ENCODE peak calls at places on chromosomes 3 and 15, in four cellular contexts. B, M, U and N are unnamed samples. For H3K4me1, the result is how much of the 10 kb centered on the place peaks cover.

GRCh38 chr15:37208475-37209363 is 108.4 kb upstream of the MEIS2 start:
- DNase-seq in B (no peak), M (no peak), U (no peak), N (no peak)

GRCh38 chr15:77032647-77033416 is 37.9 kb downstream of the PSTPIP1 start:
- DNase-seq in B (peak), M (no peak), U (peak), N (no peak)

GRCh38 chr15:100060276-100060926 is 281.4 kb downstream of the ADAMTS17 start:
- DNase-seq in B (peak), M (no peak), U (no peak), N (peak)

GRCh38 chr3:111627092-111627491 is 31.9 kb upstream of the ZBED2 start:
- DNase-seq in B (no peak), M (no peak), U (no peak), N (no peak)

GRCh38 chr3:136778865-136779264 is 26.7 kb upstream of the STAG1 start:
- DNase-seq in B (no peak), M (no peak), U (no peak), N (no peak)

GRCh38 chr15:66834863-66835557 is 133.0 kb downstream of the SMAD6 start:
- DNase-seq in B (no peak), M (no peak), U (no peak), N (no peak)

GRCh38 chr3:165638066-165638465 is 199.2 kb downstream of the BCHE start:
- DNase-seq in B (no peak), M (no peak), U (no peak), N (no peak)

GRCh38 chr15:71648095-71648494 is 162.3 kb upstream of the NR2E3 start:
- DNase-seq in B (no peak), M (no peak), U (no peak), N (no peak)

GRCh38 chr15:25728816-25729215 is 134.3 kb downstream of the ATP10A start:
- DNase-seq in B (no peak), M (no peak), U (no peak), N (no peak)

GRCh38 chr3:171194965-171195364 is 168.4 kb upstream of the SLC2A2 start:
- DNase-seq in B (no peak), M (no peak), U (no peak), N (no peak)

GRCh38 chr3:42101048-42101447 is 9.9 kb downstream of the TRAK1 start:
- DNase-seq in B (peak), M (no peak), U (no peak), N (peak)

GRCh38 chr3:35291837-35292236 is 347.5 kb upstream of the ARPP21 start:
- DNase-seq in B (no peak), M (no peak), U (no peak), N (no peak)

GRCh38 chr3:132695006-132695405 is 27.2 kb downstream of the NPHP3 start:
- DNase-seq in B (no peak), M (no peak), U (no peak), N (no peak)

GRCh38 chr15:41150279-41150678 is 34.2 kb upstream of the INO80 start:
- DNase-seq in B (no peak), M (no peak), U (no peak), N (no peak)

GRCh38 chr3:131543714-131544113 is 40.9 kb upstream of the MRPL3 start:
- DNase-seq in B (peak), M (no peak), U (peak), N (peak)

GRCh38 chr3:45871834-45872233 is 14.5 kb upstream of the CCR9 start:
- DNase-seq in B (no peak), M (no peak), U (no peak), N (no peak)

GRCh38 chr3:144259267-144259666 is 287.6 kb downstream of the DIPK2A start:
- DNase-seq in B (no peak), M (no peak), U (no peak), N (no peak)

GRCh38 chr3:149152420-149152819 is 23.0 kb downstream of the HPS3 start:
- DNase-seq in B (no peak), M (no peak), U (no peak), N (no peak)

GRCh38 chr3:98556164-98557130 is 24.7 kb downstream of the GPR15 start:
- DNase-seq in B (no peak), M (no peak), U (no peak), N (no peak)

GRCh38 chr3:169379496-169380121 is 283.9 kb downstream of the MECOM start:
- DNase-seq in B (no peak), M (no peak), U (no peak), N (no peak)

GRCh38 chr3:18988619-18989229 is 159.6 kb upstream of the KCNH8 start:
- DNase-seq in B (no peak), M (peak), U (no peak), N (no peak)

GRCh38 chr15:45428491-45428890 is 50.1 kb upstream of the GATM start:
- DNase-seq in B (no peak), M (no peak), U (no peak), N (no peak)

GRCh38 chr3:71694358-71694999 is 30.7 kb downstream of the EIF4E3 start:
- DNase-seq in B (no peak), M (no peak), U (no peak), N (no peak)
- H3K4me3 ChIP-seq in B (no peak), M (no peak), U (no peak), N (no peak)

GRCh38 chr3:62614527-62614926 is 241.2 kb upstream of the FEZF2 start:
- DNase-seq in B (no peak), M (no peak), U (no peak), N (no peak)

GRCh38 chr3:62615258-62615840 is 242.0 kb upstream of the FEZF2 start:
- DNase-seq in B (no peak), M (no peak), U (no peak), N (no peak)

GRCh38 chr3:62607287-62608029 is 234.1 kb upstream of the FEZF2 start:
- DNase-seq in B (peak), M (no peak), U (no peak), N (no peak)

DNA sequence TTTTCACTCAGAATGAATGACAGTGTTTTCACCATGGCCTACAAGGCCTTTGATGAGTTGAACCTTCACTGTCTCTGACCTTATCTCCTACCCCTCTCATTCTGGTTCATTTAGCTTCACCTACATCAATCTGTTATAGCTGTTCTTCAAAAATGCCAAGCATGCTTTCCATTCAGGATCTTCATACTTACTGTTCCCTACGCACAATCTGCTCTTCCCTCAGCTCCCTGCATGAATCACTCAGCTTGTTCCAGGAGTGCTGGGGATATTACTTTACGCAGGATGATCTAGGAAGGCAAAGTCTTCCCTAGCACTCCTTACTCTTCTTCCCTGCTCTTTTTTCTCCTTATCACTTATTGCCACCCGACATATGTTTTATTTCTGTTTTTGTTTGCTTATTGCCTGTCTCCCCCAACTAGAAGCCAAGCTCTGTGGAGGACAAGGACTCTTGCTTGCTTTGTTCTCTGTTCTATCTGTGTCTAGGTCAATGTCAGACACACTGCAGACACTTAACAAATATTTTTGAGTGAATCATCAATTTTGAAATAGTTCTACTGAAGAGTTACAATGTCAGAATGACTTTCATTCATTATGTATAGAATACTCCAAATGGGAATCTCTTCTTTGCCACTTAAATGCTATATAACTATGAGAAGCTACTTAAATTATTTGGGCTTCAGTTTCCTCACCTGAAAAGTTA is 238.3 kb upstream of the FEZF2 start:
- DNase-seq in B (no peak), M (no peak), U (no peak), N (no peak)
- TF ChIP-seq POLR2A in B (no peak), M (no peak), U (no peak), N (no peak)

DNA sequence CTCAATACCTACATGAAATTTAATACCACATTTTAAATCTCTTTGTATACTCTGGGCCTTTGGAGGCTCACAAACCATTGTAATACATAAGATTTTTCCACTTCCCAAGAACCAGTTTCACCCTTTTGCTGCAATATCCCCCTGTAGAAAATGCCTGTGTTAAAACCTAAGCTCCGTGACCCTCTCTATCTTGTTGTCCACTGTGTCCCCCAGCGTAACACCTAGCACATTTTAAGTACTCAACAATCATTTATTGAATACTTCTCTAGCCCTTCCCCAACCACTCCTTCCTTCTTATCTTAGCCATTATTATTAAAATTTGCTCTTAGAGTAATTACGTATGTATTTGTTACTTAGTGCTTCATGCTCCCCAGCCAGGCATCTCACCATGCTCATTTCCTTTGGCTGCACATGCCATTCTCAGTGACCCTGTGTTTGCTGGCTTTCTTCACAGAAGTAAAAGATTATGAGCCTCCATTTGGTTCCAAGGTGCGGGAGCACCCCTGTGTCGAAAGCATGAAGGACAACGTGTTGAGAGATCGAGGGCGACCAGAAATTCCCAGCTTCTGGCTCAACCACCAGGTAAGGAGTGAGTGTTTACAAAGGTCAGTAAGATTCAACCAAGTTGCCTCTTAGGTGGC is 81.6 kb downstream of the TGFBR2 start:
- DNase-seq in B (no peak), M (no peak), U (no peak), N (no peak)
- H3K4me1 ChIP-seq in B (half or more), M (half or more), U (under half), N (under half)

DNA sequence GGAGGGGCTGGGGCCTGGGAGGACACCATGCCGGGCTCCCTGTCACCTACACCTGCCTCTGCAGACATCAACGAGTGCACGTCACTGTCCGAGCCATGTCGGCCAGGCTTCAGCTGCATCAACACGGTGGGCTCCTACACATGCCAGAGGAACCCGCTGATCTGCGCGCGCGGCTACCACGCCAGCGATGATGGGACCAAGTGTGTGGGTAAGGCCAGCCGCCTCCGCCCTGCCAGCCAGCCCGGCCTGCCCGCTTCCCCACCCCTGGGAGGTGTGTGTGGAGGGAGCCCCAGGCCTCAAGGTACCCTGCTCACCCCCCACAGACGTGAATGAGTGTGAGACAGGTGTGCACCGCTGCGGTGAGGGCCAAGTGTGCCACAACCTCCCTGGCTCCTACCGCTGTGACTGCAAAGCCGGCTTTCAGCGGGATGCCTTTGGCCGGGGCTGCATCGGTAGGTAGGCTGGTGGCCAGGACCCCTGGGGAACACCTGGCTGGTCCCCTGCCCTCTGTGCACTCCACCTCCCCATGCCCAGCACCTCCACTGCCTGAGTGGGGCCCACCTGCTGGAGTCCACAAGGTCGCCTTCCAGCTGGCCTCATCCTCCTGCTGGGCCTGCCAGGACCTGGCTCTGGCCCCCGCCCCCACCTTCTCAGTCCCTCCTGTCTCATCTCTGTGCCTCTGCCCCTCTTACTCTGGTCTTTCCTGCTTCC is 80.1 kb downstream of the FBLN2 start:
- DNase-seq in B (no peak), M (no peak), U (no peak), N (no peak)
- H3K4me3 ChIP-seq in B (no peak), M (no peak), U (no peak), N (no peak)

GRCh38 chr3:183697610-183698317 is at the start of gene YEATS2:
- DNase-seq in B (peak), M (peak), U (no peak), N (peak)
- TF ChIP-seq POLR2A in B (no peak), M (peak), U (no peak), N (peak)